ENCODE peak calls at places on chromosome 6, in nine cellular contexts. P is GOT3; U is H7; R is AG09319; B is stimulated activated CD4-positive, alpha-beta T cell treated with anti-CD3 and anti-CD28 coated beads, Interleukin-1b, Interleukin-23, amount 100 ng/mL, for 4 hours; D is NCI-H1417 treated with DMSO at 0.1 percent for 48 hours; K is activated T-cell treated with anti-CD3 and anti-CD28 coated beads for 1 hour; Q is GM23248; N is dorsolateral prefrontal cortex. J is an unnamed sample.

GRCh38 chr6:36126553-36127458 is 3.5 kb upstream of the MAPK13 start:
- DNase-seq in U (peak), R (no peak), Q (peak), K (no peak), D (no peak), B (no peak), P (no peak), N (no peak), J (no peak)

GRCh38 chr6:37007340-37008043 is 2.0 kb downstream of the FGD2 start:
- DNase-seq in R (no peak), P (no peak), Q (no peak), K (no peak), N (no peak), U (no peak), D (no peak), B (no peak), J (no peak)

GRCh38 chr6:11188161-11188915 is 44.1 kb downstream of the NEDD9 start:
- DNase-seq in R (no peak), N (no peak), D (no peak), B (no peak), P (no peak), U (no peak), K (no peak), Q (peak), J (no peak)

GRCh38 chr6:21505574-21505990 is 88.0 kb upstream of the SOX4 start:
- DNase-seq in P (no peak), R (no peak), Q (no peak), D (no peak), N (no peak), K (no peak), B (no peak), U (no peak), J (no peak)

GRCh38 chr6:24064106-24064505 is 61.9 kb upstream of the NRSN1 start:
- DNase-seq in P (no peak), K (no peak), B (no peak), D (no peak), N (no peak), U (no peak), Q (peak), R (no peak), J (no peak)

GRCh38 chr6:166540631-166541331 is 45.7 kb downstream of the RAMACL start:
- DNase-seq in D (no peak), R (no peak), B (peak), N (peak), U (no peak), Q (peak), P (no peak), K (peak), J (peak)

GRCh38 chr6:157830354-157831017 is 7.4 kb downstream of the SNX9 start:
- DNase-seq in P (no peak), U (no peak), Q (no peak), D (no peak), R (no peak), B (no peak), N (no peak), K (no peak), J (no peak)

GRCh38 chr6:168908166-168908565 is 345.5 kb downstream of the THBS2 start:
- DNase-seq in U (no peak), D (no peak), B (no peak), Q (peak), K (no peak), R (no peak), P (no peak), N (no peak), J (no peak)

GRCh38 chr6:37965964-37966676 is 146.6 kb downstream of the ZFAND3 start:
- DNase-seq in N (no peak), D (no peak), P (no peak), K (no peak), Q (peak), B (no peak), R (no peak), U (no peak), J (no peak)

GRCh38 chr6:148128014-148128730 is 214.5 kb upstream of the SASH1 start:
- DNase-seq in D (no peak), N (no peak), Q (peak), K (no peak), R (no peak), U (no peak), P (no peak), B (no peak), J (no peak)

GRCh38 chr6:35967059-35967769 is 46.3 kb upstream of the SRPK1 start:
- DNase-seq in D (peak), N (no peak), U (peak), R (no peak), K (no peak), B (no peak), P (no peak), Q (no peak), J (no peak)

GRCh38 chr6:98875375-98875774 is 41.0 kb downstream of the POU3F2 start:
- DNase-seq in K (no peak), U (no peak), Q (no peak), R (no peak), B (no peak), D (no peak), N (no peak), P (no peak), J (no peak)

J was measured in CD8-positive, alpha-beta T cell.